ENCODE peak calls at places on chromosomes 7 and 10, in ten cellular contexts. W is sigmoid colon, Z is GM12892, K is endothelial cell of umbilical vein, N is upper lobe of left lung, L is stomach, V is prostate gland, T is suprapubic skin, O is HCT116, I is GM12878. A is an unnamed sample.

GRCh38 chr7:105623378-105623777 is 42.1 kb upstream of the EFCAB10 start:
- DNase-seq in W (peak), Z (no peak), K (no peak), N (no peak), L (no peak), V (no peak), T (no peak), O (no peak), I (no peak), A (no peak)

GRCh38 chr7:46129831-46130230 is 208.8 kb upstream of the IGFBP3 start:
- DNase-seq in W (no peak), Z (no peak), K (no peak), N (no peak), L (no peak), V (no peak), T (no peak), O (no peak), I (no peak), A (no peak)

GRCh38 chr7:91850455-91850854 is 30.0 kb downstream of the MTERF1 start:
- DNase-seq in W (no peak), Z (no peak), K (no peak), N (no peak), L (no peak), V (no peak), T (no peak), O (peak), I (no peak), A (no peak)

GRCh38 chr7:103540338-103540737 is 94.3 kb upstream of the SLC26A5 start:
- DNase-seq in W (no peak), Z (no peak), K (no peak), N (no peak), L (no peak), V (no peak), T (no peak), O (no peak), I (no peak), A (no peak)

GRCh38 chr7:80630611-80631010 is 7.8 kb upstream of the CD36 start:
- DNase-seq in W (no peak), Z (no peak), K (no peak), N (no peak), L (no peak), V (no peak), T (no peak), O (no peak), I (no peak), A (no peak)

GRCh38 chr10:98376485-98376884 is 38.5 kb downstream of the PYROXD2 start:
- DNase-seq in W (no peak), Z (no peak), K (no peak), N (no peak), L (no peak), V (no peak), T (no peak), O (no peak), I (no peak), A (no peak)

GRCh38 chr10:114515515-114515914 is 111.2 kb upstream of the AFAP1L2 start:
- DNase-seq in W (no peak), Z (no peak), K (no peak), N (no peak), L (no peak), V (no peak), T (no peak), O (no peak), I (no peak), A (no peak)

GRCh38 chr7:34931739-34932138 is 105.5 kb downstream of the DPY19L1 start:
- DNase-seq in W (no peak), Z (no peak), K (no peak), N (no peak), L (no peak), V (no peak), T (no peak), O (no peak), I (no peak), A (no peak)

GRCh38 chr10:34786464-34786863 is 28.6 kb downstream of the PARD3 start:
- DNase-seq in W (no peak), Z (no peak), K (no peak), N (no peak), L (no peak), V (no peak), T (no peak), O (no peak), I (no peak), A (no peak)

GRCh38 chr10:103823706-103824272 is 31.6 kb downstream of the SH3PXD2A start:
- DNase-seq in W (no peak), Z (no peak), K (no peak), N (no peak), L (no peak), V (no peak), T (no peak), O (no peak), I (no peak), A (no peak)

GRCh38 chr7:135262623-135263320 is 29.1 kb downstream of the STRA8 start:
- DNase-seq in W (no peak), Z (no peak), K (no peak), N (no peak), L (no peak), V (no peak), T (no peak), O (no peak), I (no peak), A (no peak)

GRCh38 chr10:29081971-29082699 is 206.7 kb upstream of the LYZL1 start:
- DNase-seq in W (no peak), Z (no peak), K (no peak), N (peak), L (no peak), V (no peak), T (no peak), O (no peak), I (no peak), A (no peak)

GRCh38 chr7:94344826-94345225 is 49.9 kb upstream of the COL1A2 start:
- DNase-seq in W (no peak), Z (no peak), K (no peak), N (no peak), L (no peak), V (no peak), T (no peak), O (no peak), I (no peak), A (no peak)

GRCh38 chr7:68805159-68805558 is 793.1 kb upstream of the AUTS2 start:
- DNase-seq in W (no peak), Z (no peak), K (no peak), N (no peak), L (no peak), V (no peak), T (no peak), O (no peak), I (no peak), A (no peak)

GRCh38 chr7:1902231-1902855 is 232.3 kb downstream of the ELFN1 start:
- DNase-seq in W (peak), Z (no peak), K (no peak), N (peak), L (no peak), V (no peak), T (no peak), O (no peak), I (no peak), A (no peak)

GRCh38 chr7:104040666-104041065 is 51.2 kb upstream of the RELN start:
- DNase-seq in W (no peak), Z (no peak), K (no peak), N (no peak), L (no peak), V (no peak), T (no peak), O (no peak), I (no peak), A (no peak)

GRCh38 chr7:11374629-11375028 is 401.0 kb downstream of the PHF14 start:
- DNase-seq in W (no peak), Z (no peak), K (no peak), N (no peak), L (no peak), V (no peak), T (no peak), O (no peak), I (no peak), A (no peak)

GRCh38 chr7:135708041-135708440 is 19.9 kb downstream of the SLC13A4 start:
- DNase-seq in W (no peak), Z (no peak), K (no peak), N (peak), L (no peak), V (no peak), T (no peak), O (no peak), I (no peak), A (no peak)

GRCh38 chr7:15168489-15168888 is 265.9 kb upstream of the DGKB start:
- DNase-seq in W (no peak), Z (no peak), K (no peak), N (no peak), L (no peak), V (no peak), T (no peak), O (no peak), I (no peak), A (no peak)

GRCh38 chr7:34823650-34824258 is 165.7 kb downstream of the NPSR1 start:
- DNase-seq in W (no peak), Z (peak), K (peak), N (no peak), L (peak), V (peak), T (no peak), O (peak), I (no peak), A (peak)

GRCh38 chr7:130844811-130845580 is 111.0 kb upstream of the KLF14 start:
- DNase-seq in W (no peak), Z (no peak), K (no peak), N (no peak), L (no peak), V (no peak), T (no peak), O (peak), I (no peak), A (no peak)

GRCh38 chr7:158649279-158649678 is 55.3 kb downstream of the NCAPG2 start:
- DNase-seq in W (no peak), Z (no peak), K (peak), N (no peak), L (no peak), V (no peak), T (no peak), O (no peak), I (no peak), A (no peak)

GRCh38 chr7:100189061-100189460 is 11.3 kb downstream of the STAG3 start:
- DNase-seq in W (no peak), Z (no peak), K (no peak), N (no peak), L (no peak), V (no peak), T (no peak), O (no peak), I (no peak), A (no peak)

GRCh38 chr7:63046612-63047011 is 952.0 kb upstream of the ZNF722 start:
- DNase-seq in W (no peak), Z (no peak), K (no peak), N (no peak), L (no peak), V (no peak), T (no peak), O (no peak), I (no peak), A (no peak)

GRCh38 chr7:6386779-6387178 is 61.0 kb downstream of the DAGLB start:
- DNase-seq in W (no peak), Z (no peak), K (no peak), N (no peak), L (no peak), V (no peak), T (no peak), O (no peak), I (no peak), A (no peak)

GRCh38 chr10:778626-779330 is 89.3 kb upstream of the DIP2C start:
- DNase-seq in W (peak), Z (no peak), K (no peak), N (no peak), L (peak), V (no peak), T (no peak), O (no peak), I (no peak), A (no peak)

GRCh38 chr10:95395947-95396449 is 105.2 kb upstream of the PDLIM1 start:
- DNase-seq in W (peak), Z (no peak), K (no peak), N (peak), L (peak), V (no peak), T (no peak), O (no peak), I (no peak), A (no peak)

GRCh38 chr10:101752241-101752640 is 23.7 kb downstream of the FGF8 start:
- DNase-seq in W (no peak), Z (no peak), K (no peak), N (no peak), L (no peak), V (no peak), T (no peak), O (no peak), I (no peak), A (no peak)

GRCh38 chr7:55483061-55483460 is 89.2 kb downstream of the VOPP1 start:
- DNase-seq in W (no peak), Z (no peak), K (no peak), N (no peak), L (no peak), V (no peak), T (no peak), O (no peak), I (no peak), A (no peak)

GRCh38 chr10:13518076-13518692 is 10.6 kb downstream of the BEND7 start:
- DNase-seq in W (no peak), Z (no peak), K (no peak), N (peak), L (no peak), V (no peak), T (no peak), O (no peak), I (no peak), A (no peak)

GRCh38 chr7:762891-763290 is 35.8 kb upstream of the PRKAR1B start:
- DNase-seq in W (no peak), Z (no peak), K (no peak), N (no peak), L (no peak), V (no peak), T (no peak), O (no peak), I (no peak), A (no peak)

DNA sequence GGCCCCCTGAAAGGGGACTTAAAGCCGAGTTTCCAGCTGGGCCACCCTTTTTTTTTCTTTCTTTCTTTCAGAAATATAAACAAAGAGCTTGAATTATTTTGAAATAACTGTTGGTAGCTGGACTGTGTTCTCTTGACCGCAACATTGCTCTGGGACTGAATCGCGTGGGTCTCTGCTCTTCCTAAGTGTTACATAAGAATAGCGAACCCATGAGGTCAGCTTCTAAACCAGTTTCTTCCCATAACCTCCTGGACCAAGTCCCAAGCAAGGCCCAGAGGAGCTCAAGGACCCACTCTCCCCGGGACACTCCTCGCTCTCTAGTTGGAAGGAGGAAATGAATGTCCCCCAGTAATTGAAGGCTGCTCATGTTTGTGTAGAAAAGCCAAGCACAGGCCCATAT is 91.1 kb downstream of the CXCL12 start:
- DNase-seq in W (peak), Z (no peak), K (no peak), N (no peak), L (no peak), V (no peak), T (no peak), O (no peak), I (no peak), A (no peak)
- TF ChIP-seq POLR2AphosphoS5 in W (peak), Z (no peak), K (no peak), N (peak), L (peak), V (no peak), T (no peak), O (no peak), I (no peak), A (no peak)

DNA sequence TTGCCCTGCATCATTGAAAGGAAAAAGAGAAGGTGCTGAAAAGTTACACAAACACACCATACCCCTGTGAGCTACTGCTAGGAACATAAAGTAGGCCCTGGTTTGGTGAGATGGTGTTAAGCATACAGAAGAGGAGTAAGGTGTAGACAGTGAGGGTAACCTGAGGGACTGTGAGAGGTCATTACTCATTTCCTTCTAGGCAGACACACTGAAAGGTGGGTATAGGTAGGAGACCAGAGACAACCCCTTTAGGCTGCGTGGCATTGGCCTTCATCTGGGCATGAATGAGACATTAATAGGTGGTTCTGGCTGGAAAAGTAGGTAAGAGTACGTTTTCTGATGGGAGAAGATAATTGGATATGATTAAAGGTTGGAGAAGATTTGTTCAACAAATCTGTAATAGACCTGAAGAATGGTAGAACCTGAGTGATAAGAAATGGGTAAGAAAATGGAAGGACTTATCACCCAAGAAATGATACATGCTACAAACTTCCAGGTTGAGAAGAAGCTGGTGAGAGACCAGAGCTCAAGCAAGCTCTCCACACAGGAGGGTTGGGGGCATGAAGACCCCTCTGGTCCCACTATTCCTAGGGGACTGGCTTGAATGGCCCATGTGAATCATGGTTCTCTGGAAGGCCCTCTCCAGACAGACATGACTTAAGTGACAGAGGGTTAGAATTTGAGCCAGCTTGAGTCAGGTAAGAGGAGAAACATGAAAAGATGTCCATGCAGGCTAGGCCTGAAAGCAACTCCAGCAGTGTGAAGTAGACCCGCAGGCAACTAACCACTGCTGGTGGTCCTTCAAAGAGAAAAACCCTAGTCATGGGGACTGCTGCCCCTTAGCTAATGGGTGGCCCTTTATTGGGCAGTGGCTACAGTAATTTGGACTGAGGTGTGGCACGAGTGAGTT is 3.8 kb downstream of the COMTD1 start:
- DNase-seq in W (peak), Z (no peak), K (no peak), N (no peak), L (no peak), V (no peak), T (peak), O (no peak), I (no peak), A (no peak)
- TF ChIP-seq POLR2A in W (no peak), Z (peak), K (no peak), N (no peak), L (no peak), V (no peak), T (no peak), O (no peak), I (peak), A (peak)

GRCh38 chr10:94279835-94280709 is 82.7 kb downstream of the NOC3L start:
- DNase-seq in W (no peak), Z (no peak), K (peak), N (no peak), L (peak), V (no peak), T (no peak), O (peak), I (peak), A (peak)

GRCh38 chr10:94277450-94277849 is 85.3 kb downstream of the NOC3L start:
- DNase-seq in W (no peak), Z (no peak), K (no peak), N (no peak), L (no peak), V (no peak), T (no peak), O (no peak), I (no peak), A (no peak)

GRCh38 chr10:94282369-94282768 is 80.4 kb downstream of the NOC3L start:
- DNase-seq in W (no peak), Z (no peak), K (no peak), N (no peak), L (no peak), V (no peak), T (no peak), O (no peak), I (no peak), A (no peak)

GRCh38 chr10:94285271-94285670 is 77.5 kb downstream of the NOC3L start:
- DNase-seq in W (no peak), Z (no peak), K (no peak), N (no peak), L (no peak), V (no peak), T (no peak), O (no peak), I (no peak), A (no peak)

GRCh38 chr10:94281654-94282053 is 81.1 kb downstream of the NOC3L start:
- DNase-seq in W (no peak), Z (no peak), K (no peak), N (no peak), L (no peak), V (no peak), T (no peak), O (no peak), I (no peak), A (no peak)
- TF ChIP-seq POLR2AphosphoS5 in W (no peak), Z (no peak), K (no peak), N (no peak), L (no peak), V (no peak), T (no peak), O (no peak), I (no peak), A (no peak)

DNA sequence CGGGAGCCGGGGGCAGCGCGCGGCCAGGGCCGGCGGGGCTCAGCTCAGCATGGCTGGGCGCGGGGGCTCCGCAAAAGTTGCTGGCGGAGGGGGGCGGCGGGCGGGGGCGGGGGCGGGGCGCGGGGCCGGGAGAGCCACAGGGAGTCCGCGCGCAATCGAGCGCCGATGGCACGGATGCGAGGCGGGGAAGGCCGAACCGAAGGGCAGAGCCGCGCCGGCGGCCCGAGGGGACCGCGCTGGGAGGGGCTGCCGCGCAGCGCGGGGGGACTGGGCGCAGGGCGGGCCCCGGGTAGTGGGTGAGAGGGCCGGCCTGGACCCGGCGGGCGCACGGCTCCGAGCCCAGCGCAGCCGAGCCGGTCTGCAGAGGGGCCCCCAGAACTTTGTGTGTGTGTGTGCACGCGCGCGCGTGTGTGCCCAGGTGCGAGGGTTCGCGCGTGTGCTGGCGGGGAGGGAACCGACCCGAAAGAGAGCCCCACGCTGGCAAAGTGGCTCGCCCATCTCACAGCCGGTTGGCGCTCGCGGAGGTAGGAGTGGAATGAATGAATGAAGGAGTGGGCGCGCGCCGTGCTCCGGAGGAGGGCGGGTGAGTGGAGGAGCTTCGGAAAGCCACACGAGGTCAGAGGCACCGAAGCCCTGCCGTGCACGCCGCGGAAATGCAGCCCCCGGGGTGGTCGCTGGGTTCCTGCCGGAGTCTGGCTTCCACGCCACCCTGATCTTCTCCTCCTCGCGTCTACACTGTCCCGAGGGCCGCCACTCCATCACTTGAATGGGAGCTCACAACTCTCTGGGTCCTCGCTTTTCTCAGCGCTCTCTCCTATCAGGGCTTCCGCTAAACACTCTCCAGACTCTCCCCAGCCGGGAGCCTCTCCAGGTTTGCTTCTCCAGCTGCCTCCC is at the start of gene HIPK2:
- DNase-seq in W (peak), Z (peak), K (peak), N (peak), L (peak), V (peak), T (peak), O (no peak), I (no peak), A (peak)
- TF ChIP-seq POLR2A in W (no peak), Z (peak), K (no peak), N (no peak), L (no peak), V (peak), T (no peak), O (no peak), I (peak), A (no peak)

DNA sequence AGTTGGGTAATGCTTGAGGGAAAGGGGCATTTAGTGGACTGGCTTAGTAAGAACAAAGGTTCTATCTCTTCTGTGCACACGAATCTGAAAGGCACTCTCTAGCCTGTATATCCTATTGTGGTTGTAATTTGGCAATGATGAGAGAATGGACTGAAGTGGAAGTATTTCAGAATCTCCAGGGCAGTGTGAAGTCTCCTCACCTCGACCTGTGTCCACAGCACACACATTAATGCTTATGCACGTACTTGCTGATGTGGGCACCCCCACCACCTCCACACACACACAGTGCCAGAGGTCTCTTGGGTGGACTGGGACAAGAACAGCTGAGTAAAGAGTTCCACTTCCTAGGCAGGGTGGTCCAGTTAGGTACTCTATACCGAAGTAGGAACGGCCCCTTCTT is 6.9 kb downstream of the SMC3 start:
- DNase-seq in W (no peak), Z (no peak), K (no peak), N (no peak), L (no peak), V (no peak), T (no peak), O (no peak), I (no peak), A (no peak)
- TF ChIP-seq POLR2AphosphoS5 in W (no peak), Z (no peak), K (no peak), N (no peak), L (no peak), V (no peak), T (no peak), O (no peak), I (no peak), A (no peak)

GRCh38 chr10:123008379-123009104 is at the start of the genes ACADSB and IKZF5:
- DNase-seq in W (peak), Z (peak), K (peak), N (peak), L (peak), V (peak), T (peak), O (peak), I (peak), A (peak)
- TF ChIP-seq POLR2A in W (peak), Z (peak), K (peak), N (peak), L (no peak), V (peak), T (peak), O (peak), I (peak), A (peak)